ENCODE peak calls at places on chromosomes 5 and 9, in ten cellular contexts. S is GM12865, R is GM23338, C is kidney, X is testis, O is epithelial cell of esophagus, A is fibroblast of the aortic adventitia, J is BJ, M is A549, P is fibroblast of mammary gland. B is an unnamed sample.
A peak's percentile ranks its signal among the peaks of the same experiment; 100 is the strongest.

GRCh38 chr5:14440598-14441401 is 140.8 kb upstream of the OTULINL start:
- DNase-seq in S (no peak), R (no peak), C (peak; percentile 82), X (peak; percentile 81), O (peak; percentile 65), A (peak; percentile 97), J (peak; percentile 99), M (no peak), P (peak; percentile 98), B (peak; percentile 62)

GRCh38 chr5:79547982-79548381 is 34.0 kb upstream of the HOMER1 start:
- DNase-seq in S (no peak), R (no peak), C (no peak), X (no peak), O (peak; percentile 95), A (no peak), J (no peak), M (no peak), P (no peak), B (peak; percentile 92)

GRCh38 chr9:4341554-4341953 is 41.7 kb upstream of the GLIS3 start:
- DNase-seq in S (no peak), R (no peak), C (no peak), X (no peak), O (no peak), A (no peak), J (no peak), M (no peak), P (no peak), B (no peak)

GRCh38 chr5:132961887-132962286 is 1.5 kb downstream of the AFF4 start:
- DNase-seq in S (no peak), R (no peak), C (no peak), X (peak; percentile 50), O (peak; percentile 55), A (peak; percentile 74), J (no peak), M (no peak), P (peak; percentile 84), B (peak; percentile 61)

GRCh38 chr5:142095035-142095434 is 13.5 kb upstream of the NDFIP1 start:
- DNase-seq in S (no peak), R (no peak), C (no peak), X (no peak), O (no peak), A (no peak), J (no peak), M (no peak), P (no peak), B (no peak)

GRCh38 chr9:4334439-4334838 is 34.6 kb upstream of the GLIS3 start:
- DNase-seq in S (no peak), R (peak; percentile 71), C (peak; percentile 90), X (no peak), O (peak; percentile 67), A (no peak), J (no peak), M (peak; percentile 16), P (no peak), B (peak; percentile 78)

GRCh38 chr9:105114956-105115728 is 129.3 kb upstream of the SLC44A1 start:
- DNase-seq in S (peak; percentile 79), R (no peak), C (no peak), X (peak; percentile 53), O (no peak), A (no peak), J (peak; percentile 21), M (no peak), P (no peak), B (no peak)

GRCh38 chr5:135886136-135886535 is 9.5 kb downstream of the IL9 start:
- DNase-seq in S (no peak), R (peak; percentile 11), C (no peak), X (no peak), O (no peak), A (no peak), J (no peak), M (no peak), P (no peak), B (no peak)

GRCh38 chr9:70340572-70340971 is 73.9 kb downstream of the KLF9 start:
- DNase-seq in S (no peak), R (peak; percentile 22), C (no peak), X (no peak), O (peak; percentile 21), A (peak; percentile 74), J (peak; percentile 8), M (peak; percentile 18), P (peak; percentile 63), B (peak; percentile 34)

GRCh38 chr9:77456829-77457437 is 191.2 kb downstream of the GNA14 start:
- DNase-seq in S (peak; percentile 88), R (peak; percentile 92), C (peak; percentile 85), X (peak; percentile 91), O (peak; percentile 94), A (peak; percentile 90), J (peak; percentile 65), M (peak; percentile 87), P (peak; percentile 92), B (peak; percentile 93)

GRCh38 chr9:135622415-135623020 is 16.8 kb downstream of the GLT6D1 start:
- DNase-seq in S (no peak), R (no peak), C (no peak), X (no peak), O (no peak), A (no peak), J (no peak), M (no peak), P (no peak), B (no peak)

GRCh38 chr9:93673844-93674334 is 97.5 kb downstream of the PHF2 start:
- DNase-seq in S (no peak), R (no peak), C (peak; percentile 61), X (peak; percentile 7), O (no peak), A (no peak), J (no peak), M (no peak), P (no peak), B (no peak)

GRCh38 chr5:84379749-84380148 is 4.9 kb downstream of the EDIL3 start:
- DNase-seq in S (no peak), R (no peak), C (no peak), X (no peak), O (no peak), A (peak; percentile 60), J (no peak), M (no peak), P (no peak), B (no peak)

GRCh38 chr9:4086119-4087088 is 213.5 kb downstream of the GLIS3 start:
- DNase-seq in S (no peak), R (no peak), C (no peak), X (peak; percentile 52), O (peak; percentile 33), A (peak; percentile 37), J (no peak), M (peak; percentile 15), P (peak; percentile 71), B (peak; percentile 35)

GRCh38 chr9:14190240-14190639 is 123.7 kb downstream of the NFIB start:
- DNase-seq in S (no peak), R (no peak), C (no peak), X (no peak), O (no peak), A (no peak), J (no peak), M (no peak), P (no peak), B (no peak)

GRCh38 chr9:121362813-121363585 is 7.1 kb downstream of the STOM start:
- DNase-seq in S (no peak), R (no peak), C (no peak), X (no peak), O (no peak), A (peak; percentile 84), J (peak; percentile 92), M (no peak), P (peak; percentile 95), B (peak; percentile 43)
- H3K4me3 ChIP-seq in S (no peak overlapping the region), R (no peak overlapping the region), C (peak overlapping the region; percentile 4), X (no peak overlapping the region), O (no peak overlapping the region), A (no peak overlapping the region), J (no peak overlapping the region), M (no peak overlapping the region), P (no peak overlapping the region), B (no peak overlapping the region)

GRCh38 chr9:28770827-28771226 is 1197.5 kb upstream of the C9orf72 start:
- DNase-seq in S (no peak), R (no peak), C (no peak), X (no peak), O (no peak), A (no peak), J (no peak), M (no peak), P (no peak), B (no peak)

GRCh38 chr9:28770226-28770625 is 1196.9 kb upstream of the C9orf72 start:
- DNase-seq in S (no peak), R (no peak), C (no peak), X (no peak), O (no peak), A (no peak), J (no peak), M (no peak), P (no peak), B (no peak)

GRCh38 chr9:28779240-28779639 is 1206.0 kb upstream of the C9orf72 start:
- DNase-seq in S (no peak), R (no peak), C (no peak), X (no peak), O (peak; percentile 85), A (peak; percentile 44), J (no peak), M (no peak), P (peak; percentile 44), B (peak; percentile 91)

GRCh38 chr9:28774433-28775029 is 1201.2 kb upstream of the C9orf72 start:
- DNase-seq in S (peak; percentile 22), R (peak; percentile 73), C (no peak), X (no peak), O (peak; percentile 69), A (peak; percentile 46), J (no peak), M (peak; percentile 7), P (peak; percentile 49), B (peak; percentile 56)
- TF ChIP-seq CTCF in S (peak; percentile 36), R (peak; percentile 90), C (peak; percentile 29), X (peak; percentile 18), O (peak; percentile 63), A (peak; percentile 47), J (peak; percentile 24), M (peak; percentile 73), P (peak; percentile 61), B (peak; percentile 43)

DNA sequence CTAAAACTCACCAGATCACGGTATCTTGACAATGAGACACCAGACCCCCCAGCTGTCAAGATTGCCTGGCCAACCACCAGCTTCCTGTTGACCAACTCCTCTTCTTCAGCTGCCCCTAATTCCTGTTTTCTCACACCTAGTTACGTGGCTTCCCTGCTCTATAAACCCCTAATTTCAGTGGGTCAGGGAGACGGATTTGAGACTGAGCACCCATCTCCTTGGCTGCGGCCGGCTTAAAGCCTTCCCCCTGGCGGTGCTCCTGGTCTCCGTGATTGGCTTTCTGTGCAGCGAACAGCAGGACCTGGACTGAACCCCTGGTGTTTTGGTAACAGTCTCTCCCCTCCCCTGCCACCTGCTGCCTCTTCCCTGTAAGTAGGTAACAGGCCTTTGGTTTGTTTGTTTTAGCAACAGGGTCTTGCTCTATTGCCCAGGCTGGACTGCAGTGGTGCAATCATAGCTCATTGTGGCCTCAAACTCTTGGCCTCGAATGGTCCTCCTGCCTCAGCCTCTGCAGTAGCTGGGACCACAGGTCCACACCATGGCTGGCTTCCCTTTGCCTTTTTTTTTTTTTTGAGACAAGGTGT is 4.9 kb upstream of the ENTPD2 start:
- DNase-seq in S (no peak), R (no peak), C (no peak), X (no peak), O (no peak), A (no peak), J (no peak), M (no peak), P (no peak), B (no peak)
- H3K4me3 ChIP-seq in S (no peak overlapping the region), R (no peak overlapping the region), C (no peak overlapping the region), X (no peak overlapping the region), O (no peak overlapping the region), A (no peak overlapping the region), J (no peak overlapping the region), M (no peak overlapping the region), P (no peak overlapping the region), B (no peak overlapping the region)

GRCh38 chr9:107665057-107665456 is 175.5 kb upstream of the KLF4 start:
- DNase-seq in S (no peak), R (no peak), C (no peak), X (no peak), O (no peak), A (peak; percentile 60), J (no peak), M (no peak), P (no peak), B (no peak)
- TF ChIP-seq CTCF in S (no peak), R (no peak), C (no peak), X (no peak), O (no peak), A (no peak), J (no peak), M (no peak), P (no peak), B (no peak)